ENCODE peak calls at places on chromosomes 13 and 19, in seven cellular contexts. L is breast epithelium, K is SK-N-MC, Y is K562, Q is transverse colon, D is SK-N-SH, H is esophagus muscularis mucosa. S is an unnamed sample.

GRCh38 chr13:100673831-100674362 is 698 bp downstream of the TMTC4 start:
- DNase-seq in Y (peak), D (no peak), L (no peak), H (no peak), K (no peak), Q (peak), S (no peak)

GRCh38 chr13:33069365-33069764 is 53.1 kb downstream of the KL start:
- DNase-seq in Q (no peak), L (no peak), D (no peak), Y (peak), H (no peak), K (no peak), S (no peak)

GRCh38 chr19:49387936-49388372 is at the start of gene KASH5:
- DNase-seq in L (peak), K (no peak), Y (peak), H (no peak), Q (peak), D (peak), S (no peak)

GRCh38 chr19:12723643-12724426 is at the start of gene TNPO2:
- DNase-seq in H (no peak), Y (peak), Q (peak), D (peak), L (no peak), K (no peak), S (no peak)

GRCh38 chr13:96141032-96141431 is 51.1 kb downstream of the HS6ST3 start:
- DNase-seq in Y (no peak), L (no peak), Q (no peak), K (no peak), H (no peak), D (no peak), S (no peak)

GRCh38 chr19:45218887-45219780 is 26.1 kb downstream of the EXOC3L2 start:
- DNase-seq in L (no peak), D (no peak), H (no peak), K (no peak), Q (no peak), Y (no peak), S (no peak)

GRCh38 chr19:45130236-45130635 is 30.5 kb downstream of the NKPD1 start:
- DNase-seq in K (no peak), D (no peak), Q (no peak), H (no peak), L (no peak), Y (no peak), S (no peak)

GRCh38 chr13:44906758-44907157 is 82.5 kb downstream of the NUFIP1 start:
- DNase-seq in Y (no peak), H (no peak), L (no peak), Q (peak), D (no peak), K (no peak), S (no peak)

GRCh38 chr13:74768521-74769090 is 634.4 kb upstream of the KLF12 start:
- DNase-seq in D (no peak), Y (no peak), K (peak), Q (no peak), H (no peak), L (no peak), S (no peak)

GRCh38 chr19:35328851-35329285 is at the start of gene CD22:
- DNase-seq in Q (no peak), Y (no peak), K (no peak), H (no peak), L (no peak), D (no peak), S (no peak)

GRCh38 chr19:58544591-58545285 is 874 bp downstream of the TRIM28 start:
- DNase-seq in D (peak), Y (peak), L (no peak), H (no peak), K (no peak), Q (no peak), S (no peak)

GRCh38 chr13:51806571-51806970 is 2.6 kb upstream of the DHRS12 start:
- DNase-seq in K (no peak), L (no peak), H (no peak), Q (no peak), D (no peak), Y (no peak), S (no peak)

GRCh38 chr13:66689037-66689619 is 541.0 kb downstream of the PCDH9 start:
- DNase-seq in K (no peak), L (no peak), D (peak), Q (no peak), Y (no peak), H (no peak), S (no peak)

GRCh38 chr13:48426052-48426451 is 13.1 kb upstream of the LPAR6 start:
- DNase-seq in Q (no peak), D (no peak), Y (no peak), K (no peak), L (no peak), H (no peak), S (no peak)

GRCh38 chr13:48429886-48430285 is 17.0 kb upstream of the LPAR6 start:
- DNase-seq in L (no peak), K (no peak), Q (no peak), H (no peak), D (no peak), Y (no peak), S (no peak)

GRCh38 chr13:48429036-48429435 is 16.1 kb upstream of the LPAR6 start:
- DNase-seq in K (no peak), L (no peak), H (no peak), D (no peak), Q (no peak), Y (no peak), S (no peak)

DNA sequence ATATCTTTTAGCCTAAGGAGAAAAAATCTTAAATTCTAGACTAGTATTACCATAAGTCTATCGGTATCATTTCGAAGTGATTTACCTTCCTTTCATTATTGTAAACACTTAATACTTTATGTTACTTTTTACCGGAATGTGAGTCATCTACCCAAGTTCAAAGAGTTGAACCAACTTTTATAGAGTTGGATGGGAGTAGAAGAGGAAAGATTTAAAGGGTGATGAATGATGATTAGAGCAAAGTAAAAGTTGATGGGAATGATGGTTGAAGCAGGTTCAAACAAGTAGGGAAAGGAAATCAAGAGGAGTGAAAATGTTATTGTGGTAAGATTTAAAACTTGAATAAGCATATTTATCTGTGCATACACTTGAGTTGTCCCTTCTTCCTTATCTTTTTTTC is 11.3 kb upstream of the LPAR6 start:
- DNase-seq in L (no peak), H (no peak), K (no peak), D (no peak), Y (no peak), Q (no peak), S (no peak)
- TF ChIP-seq POLR2AphosphoS5 in L (no peak), H (no peak), K (no peak), D (no peak), Y (no peak), Q (no peak), S (no peak)

GRCh38 chr19:18027151-18027550 is 19.2 kb downstream of the ARRDC2 start:
- DNase-seq in K (no peak), H (no peak), Q (no peak), D (no peak), Y (no peak), L (no peak), S (no peak)

GRCh38 chr19:18020212-18021067 is 12.5 kb downstream of the ARRDC2 start:
- DNase-seq in D (peak), L (peak), K (no peak), Y (peak), H (peak), Q (peak), S (peak)

GRCh38 chr19:18021121-18021755 is 13.3 kb downstream of the ARRDC2 start:
- DNase-seq in Y (peak), K (no peak), H (peak), L (peak), D (no peak), Q (peak), S (peak)

GRCh38 chr19:18023596-18024212 is 15.7 kb downstream of the ARRDC2 start:
- DNase-seq in D (no peak), H (peak), L (no peak), Q (peak), K (peak), Y (no peak), S (peak)
- TF ChIP-seq POLR2AphosphoS5 in D (no peak), H (peak), L (peak), Q (peak), K (peak), Y (no peak), S (no peak)

GRCh38 chr19:30685601-30686000 is 313.4 kb downstream of the ZNF536 start:
- DNase-seq in H (no peak), Q (no peak), D (no peak), L (no peak), K (no peak), Y (no peak), S (no peak)

GRCh38 chr19:30681162-30681996 is 309.2 kb downstream of the ZNF536 start:
- DNase-seq in D (no peak), Y (no peak), Q (no peak), H (no peak), L (no peak), K (no peak), S (no peak)

GRCh38 chr19:30679789-30680188 is 307.6 kb downstream of the ZNF536 start:
- DNase-seq in Y (no peak), D (no peak), Q (no peak), L (no peak), H (no peak), K (no peak), S (no peak)

GRCh38 chr19:30684613-30685012 is 312.4 kb downstream of the ZNF536 start:
- DNase-seq in L (no peak), D (no peak), Q (no peak), K (no peak), Y (no peak), H (no peak), S (no peak)

DNA sequence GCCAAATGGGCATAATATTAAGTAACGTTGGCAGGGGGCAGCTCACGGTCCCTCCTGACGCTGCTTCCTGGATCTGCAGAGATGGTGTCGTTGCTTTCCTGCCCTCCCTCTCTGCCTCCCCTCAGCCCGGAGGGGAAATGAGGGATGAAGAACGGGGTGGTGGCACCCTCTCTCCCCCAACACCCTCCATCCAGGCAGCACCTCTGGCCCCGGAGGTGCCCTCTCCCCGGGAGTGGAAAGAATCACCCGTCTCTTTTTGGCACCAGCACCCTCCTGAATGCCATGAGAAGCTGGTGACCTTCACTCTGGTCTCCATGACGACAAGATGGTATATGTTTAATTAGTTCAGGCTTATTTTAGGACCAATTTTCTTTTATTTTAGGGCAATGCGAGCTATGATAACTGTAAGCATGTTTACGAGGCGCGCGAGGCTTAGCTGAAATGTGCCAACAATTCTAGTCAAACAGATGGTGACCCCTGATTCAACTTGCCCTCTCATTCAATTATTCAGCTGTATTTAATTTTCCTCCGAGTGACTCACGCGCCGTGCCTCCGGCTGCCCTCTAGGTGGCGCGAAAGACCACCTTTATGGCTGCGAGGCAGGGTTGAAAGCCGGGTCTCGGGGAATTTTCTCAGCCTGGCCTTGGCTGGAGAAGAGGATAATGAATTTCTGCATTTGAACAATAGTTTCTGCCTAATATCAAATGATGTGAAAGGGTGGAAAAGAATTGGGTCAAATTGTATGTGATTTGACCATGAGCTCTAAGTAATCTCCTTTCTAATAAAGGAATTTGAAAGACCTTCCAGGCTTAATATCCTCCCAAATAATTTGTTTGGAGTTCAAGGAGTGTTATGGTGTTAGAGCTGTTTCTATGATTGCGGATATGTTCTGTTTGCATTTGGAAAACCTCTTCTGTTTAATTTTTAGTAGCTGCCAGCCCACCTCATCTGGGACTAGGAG is 310.7 kb downstream of the ZNF536 start:
- DNase-seq in Q (peak), D (peak), K (no peak), H (no peak), Y (peak), L (peak), S (no peak)
- TF ChIP-seq POLR2AphosphoS5 in Q (peak), D (peak), K (peak), H (peak), Y (no peak), L (peak), S (no peak)

GRCh38 chr13:23793711-23794110 is 95.5 kb downstream of the MIPEP start:
- DNase-seq in H (no peak), Y (no peak), Q (no peak), K (no peak), L (no peak), D (no peak), S (no peak)

GRCh38 chr13:23797276-23797903 is 91.8 kb downstream of the MIPEP start:
- DNase-seq in K (no peak), Y (no peak), L (no peak), Q (no peak), H (no peak), D (no peak), S (no peak)

GRCh38 chr13:23792680-23793079 is 96.5 kb downstream of the MIPEP start:
- DNase-seq in D (no peak), K (no peak), Y (no peak), Q (no peak), L (no peak), H (no peak), S (no peak)

GRCh38 chr13:23796546-23796945 is 92.7 kb downstream of the MIPEP start:
- DNase-seq in D (no peak), Q (no peak), L (no peak), H (no peak), K (no peak), Y (no peak), S (no peak)

GRCh38 chr13:23794267-23795161 is 94.7 kb downstream of the MIPEP start:
- DNase-seq in Q (no peak), K (no peak), L (no peak), D (no peak), H (no peak), Y (no peak), S (no peak)
- TF ChIP-seq POLR2AphosphoS5 in Q (peak), K (no peak), L (no peak), D (no peak), H (no peak), Y (no peak), S (no peak)